ENCODE peak calls at places on chromosomes 5 and 9, in six cellular contexts. W is ovary; B is ascending aorta; I is fibroblast of mammary gland; O is heart right ventricle; E is CD8-positive, alpha-beta memory T cell. H is an unnamed sample.

GRCh38 chr5:53381-54174 is 38.4 kb upstream of the PLEKHG4B start:
- DNase-seq in O (no peak), B (no peak), W (peak; percentile 65), E (no peak), I (no peak), H (no peak)

GRCh38 chr9:81632599-81632998 is 56.7 kb downstream of the TLE1 start:
- DNase-seq in O (no peak), B (no peak), E (no peak), W (no peak), I (peak; percentile 41), H (no peak)

GRCh38 chr9:87587356-87587745 is 89.7 kb downstream of the DAPK1 start:
- DNase-seq in E (no peak), I (no peak), O (no peak), B (no peak), W (no peak), H (no peak)

GRCh38 chr5:132134384-132134783 is 60.8 kb downstream of the CSF2 start:
- DNase-seq in B (no peak), I (peak; percentile 59), E (no peak), W (no peak), O (no peak), H (no peak)

GRCh38 chr9:136354592-136355085 is 8.9 kb downstream of the DNLZ start:
- DNase-seq in W (no peak), I (no peak), B (no peak), E (no peak), O (peak; percentile 78), H (no peak)

GRCh38 chr9:93577045-93577939 is 908 bp downstream of the PHF2 start:
- DNase-seq in O (peak; percentile 45), I (no peak), W (peak; percentile 64), B (no peak), E (peak; percentile 43), H (no peak)

GRCh38 chr5:62931081-62931480 is 352.5 kb downstream of the LRRC70 start:
- DNase-seq in I (no peak), B (no peak), W (no peak), O (no peak), E (no peak), H (no peak)

GRCh38 chr9:76379494-76379893 is 14.7 kb downstream of the RFK start:
- DNase-seq in W (no peak), B (no peak), E (no peak), I (no peak), O (no peak), H (no peak)

GRCh38 chr9:137069508-137070071 is 767 bp downstream of the SAPCD2 start:
- DNase-seq in O (no peak), I (no peak), B (no peak), W (no peak), E (no peak), H (no peak)

GRCh38 chr5:167943353-167943752 is 348.1 kb upstream of the WWC1 start:
- DNase-seq in W (no peak), B (no peak), E (no peak), O (no peak), I (no peak), H (no peak)

GRCh38 chr5:6266671-6267197 is 111.6 kb downstream of the MED10 start:
- DNase-seq in E (no peak), I (no peak), B (no peak), O (no peak), W (no peak), H (no peak)

GRCh38 chr9:12069366-12069765 is 623.8 kb upstream of the TYRP1 start:
- DNase-seq in B (no peak), W (no peak), E (no peak), I (no peak), O (no peak), H (no peak)

GRCh38 chr5:77937015-77937908 is 161.1 kb upstream of the TBCA start:
- DNase-seq in W (no peak), E (no peak), B (no peak), I (no peak), O (no peak), H (no peak)

GRCh38 chr5:137446611-137447010 is 52.5 kb downstream of the SPOCK1 start:
- DNase-seq in W (no peak), O (no peak), I (no peak), B (no peak), E (no peak), H (no peak)

GRCh38 chr5:181052526-181052927 is 12.5 kb downstream of the BTNL9 start:
- DNase-seq in E (no peak), O (peak; percentile 38), W (peak; percentile 23), B (no peak), I (no peak), H (no peak)

GRCh38 chr9:100324594-100325200 is 28.0 kb downstream of the TEX10 start:
- DNase-seq in O (no peak), B (no peak), W (no peak), I (peak; percentile 72), E (peak; percentile 6), H (no peak)

GRCh38 chr5:58133631-58134296 is 326.1 kb downstream of the PLK2 start:
- DNase-seq in I (peak; percentile 85), E (no peak), B (no peak), W (no peak), O (no peak), H (no peak)

GRCh38 chr5:37248970-37249819 is at the start of gene CPLANE1:
- DNase-seq in E (peak; percentile 48), O (peak; percentile 77), W (peak; percentile 84), I (peak; percentile 67), B (no peak), H (peak; percentile 67)

GRCh38 chr5:41410737-41411136 is 99.7 kb downstream of the PLCXD3 start:
- DNase-seq in W (no peak), E (no peak), I (no peak), O (no peak), B (no peak), H (no peak)

GRCh38 chr9:95197692-95198271 is 119.7 kb downstream of the FANCC start:
- DNase-seq in O (no peak), E (no peak), I (peak; percentile 62), W (no peak), B (no peak), H (no peak)

GRCh38 chr9:128733256-128733655 is 9.3 kb upstream of the ZDHHC12 start:
- DNase-seq in I (peak; percentile 79), O (peak; percentile 57), W (peak; percentile 54), E (no peak), B (no peak), H (peak; percentile 45)

GRCh38 chr5:31161772-31162171 is 31.7 kb upstream of the CDH6 start:
- DNase-seq in E (no peak), W (no peak), I (no peak), B (no peak), O (no peak), H (no peak)

GRCh38 chr5:42720242-42720641 is 36.4 kb upstream of the CCDC152 start:
- DNase-seq in I (no peak), E (no peak), B (no peak), W (no peak), O (no peak), H (no peak)

GRCh38 chr9:88388886-88389617 is 808 bp downstream of the SPIN1 start:
- DNase-seq in O (peak; percentile 33), W (peak; percentile 79), I (peak; percentile 60), B (no peak), E (peak; percentile 52), H (peak; percentile 65)

DNA sequence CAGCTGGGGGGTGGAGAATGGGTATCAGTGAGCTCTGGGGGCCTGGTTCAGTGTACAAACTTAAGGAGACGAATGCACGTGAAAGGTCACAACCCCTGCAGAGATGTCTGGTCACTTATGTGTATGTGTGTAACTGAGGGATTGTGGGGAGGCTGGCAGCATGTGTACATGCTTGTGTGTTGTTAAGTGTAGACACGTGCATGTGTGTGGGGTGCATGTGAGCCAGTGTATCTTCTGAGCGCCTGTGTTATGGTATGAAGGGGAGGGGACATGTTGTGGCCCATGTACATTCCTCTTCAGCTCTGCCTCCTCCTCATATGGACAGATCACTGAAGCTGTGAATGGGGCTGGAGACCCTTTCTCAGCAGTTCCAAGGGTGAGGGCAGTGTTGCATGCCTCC is 2.0 kb downstream of the TMEM8B start:
- DNase-seq in E (no peak), O (no peak), B (no peak), W (no peak), I (no peak), H (no peak)
- H3K4me3 ChIP-seq in E (no peak overlapping the region), O (no peak overlapping the region), B (no peak overlapping the region), W (no peak overlapping the region), I (no peak overlapping the region), H (peak overlapping the region; percentile 79)

GRCh38 chr9:4508907-4509589 is 18.8 kb downstream of the SLC1A1 start:
- DNase-seq in B (no peak), W (no peak), O (no peak), E (no peak), I (peak; percentile 88), H (no peak)

GRCh38 chr9:4507306-4507705 is 17.0 kb downstream of the SLC1A1 start:
- DNase-seq in E (no peak), I (no peak), W (no peak), O (no peak), B (no peak), H (no peak)

GRCh38 chr9:4507731-4508130 is 17.5 kb downstream of the SLC1A1 start:
- DNase-seq in O (no peak), W (no peak), E (no peak), B (no peak), I (no peak), H (no peak)

GRCh38 chr9:4509590-4509984 is 19.3 kb downstream of the SLC1A1 start:
- DNase-seq in I (no peak), B (no peak), O (no peak), E (no peak), W (no peak), H (no peak)

GRCh38 chr9:4508246-4508906 is 18.1 kb downstream of the SLC1A1 start:
- DNase-seq in B (no peak), E (no peak), W (no peak), I (peak; percentile 77), O (no peak), H (no peak)
- H3K4me3 ChIP-seq in B (no peak overlapping the region), E (no peak overlapping the region), W (no peak overlapping the region), I (no peak overlapping the region), O (no peak overlapping the region), H (no peak overlapping the region)

DNA sequence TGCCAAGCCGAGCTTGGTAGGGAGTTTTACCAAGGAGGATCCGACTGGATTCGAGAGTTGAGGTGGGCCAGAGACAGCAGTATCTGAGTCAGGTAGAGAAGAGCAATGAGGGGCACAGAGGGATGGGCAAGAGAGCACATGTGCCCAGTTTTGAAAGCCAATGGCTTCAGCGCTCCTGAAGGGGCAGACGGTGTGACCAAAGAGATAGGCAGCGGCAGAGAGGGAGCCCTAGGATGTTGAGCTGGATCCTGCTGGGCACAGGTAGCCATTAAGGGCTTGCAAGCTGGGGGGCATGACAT is 941 bp downstream of the FGFR4 start:
- DNase-seq in B (no peak), O (no peak), E (no peak), I (no peak), W (peak; percentile 33), H (no peak)
- H3K4me3 ChIP-seq in B (peak overlapping the region; percentile 53), O (no peak overlapping the region), E (peak overlapping the region; percentile 49), I (no peak overlapping the region), W (no peak overlapping the region), H (no peak overlapping the region)

DNA sequence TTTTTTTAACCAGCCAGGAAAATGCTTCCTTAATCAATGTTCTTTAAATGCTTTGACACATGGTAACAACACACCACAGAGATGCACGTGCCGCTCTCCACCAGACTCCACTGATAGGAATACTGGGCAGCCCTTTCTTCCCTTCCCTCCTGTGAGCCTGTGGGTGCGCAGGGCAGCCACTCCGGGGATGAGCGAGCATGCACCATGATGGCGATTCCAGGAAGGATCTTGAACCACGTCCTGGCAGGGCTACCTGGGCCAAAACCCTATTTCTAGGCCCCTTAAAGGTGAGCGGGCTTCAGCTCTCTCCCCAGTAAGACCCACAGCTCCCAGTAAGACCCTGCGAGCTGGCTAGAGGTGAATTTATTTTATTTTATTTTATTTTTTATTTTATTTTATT is 128.2 kb downstream of the MVB12B start:
- DNase-seq in I (no peak), B (no peak), O (no peak), E (no peak), W (no peak), H (no peak)
- H3K4me3 ChIP-seq in I (no peak overlapping the region), B (no peak overlapping the region), O (no peak overlapping the region), E (no peak overlapping the region), W (no peak overlapping the region), H (no peak overlapping the region)